ENCODE peak calls at places on chromosomes 11 and 22, in eight cellular contexts. J is NCI-H69; Y is H54; V is activated CD4-positive, alpha-beta T cell treated with anti-CD3 and anti-CD28 coated beads, Interleukin-2, amount 50 U/mL, for 48 hours; W is PC-3; L is ovary; Q is T-cell; K is neural progenitor cell. F is an unnamed sample.

GRCh38 chr11:65298655-65299179 is 15.9 kb upstream of the CDC42EP2 start:
- DNase-seq in Q (no peak), L (peak), V (no peak), K (no peak), W (no peak), J (no peak), Y (no peak), F (peak)

GRCh38 chr11:64876226-64876750 is 2.1 kb downstream of the EHD1 start:
- DNase-seq in K (no peak), L (no peak), J (no peak), Y (no peak), Q (no peak), V (peak), W (no peak), F (no peak)

GRCh38 chr11:45607995-45608394 is 57.4 kb downstream of the CHST1 start:
- DNase-seq in L (no peak), Y (no peak), K (no peak), V (no peak), Q (no peak), J (peak), W (no peak), F (peak)

GRCh38 chr22:28977050-28977449 is 84.6 kb downstream of the C22orf31 start:
- DNase-seq in K (peak), J (no peak), Q (no peak), Y (no peak), V (no peak), L (no peak), W (no peak), F (no peak)

GRCh38 chr11:76491644-76492043 is 46.8 kb downstream of the EMSY start:
- DNase-seq in Q (no peak), K (no peak), Y (no peak), V (no peak), W (peak), J (no peak), L (no peak), F (no peak)

GRCh38 chr11:4019891-4020290 is 74.7 kb upstream of the RRM1 start:
- DNase-seq in Y (no peak), J (no peak), Q (no peak), W (no peak), V (no peak), K (no peak), L (no peak), F (peak)

GRCh38 chr22:18067548-18068341 is 10.0 kb upstream of the PEX26 start:
- DNase-seq in K (no peak), L (peak), V (no peak), J (no peak), Y (no peak), W (no peak), Q (no peak), F (no peak)

GRCh38 chr22:18947905-18948304 is 11.8 kb upstream of the PRODH start:
- DNase-seq in Y (no peak), L (no peak), Q (no peak), K (no peak), J (no peak), W (no peak), V (no peak), F (no peak)

GRCh38 chr11:1672613-1673400 is 24.2 kb upstream of the KRTAP5-6 start:
- DNase-seq in W (no peak), J (no peak), L (no peak), V (no peak), K (no peak), Q (no peak), Y (no peak), F (no peak)

GRCh38 chr11:32527191-32527590 is 56.4 kb upstream of the EIF3M start:
- DNase-seq in Q (no peak), W (no peak), K (no peak), Y (no peak), J (no peak), V (no peak), L (no peak), F (no peak)

GRCh38 chr22:41256898-41257260 is 16.1 kb upstream of the CHADL start:
- DNase-seq in W (peak), J (peak), Q (no peak), L (no peak), K (peak), Y (no peak), V (no peak), F (no peak)

GRCh38 chr22:19959043-19959586 is 17.5 kb upstream of the TXNRD2 start:
- DNase-seq in Q (no peak), V (no peak), W (no peak), Y (no peak), J (peak), K (peak), L (peak), F (no peak)

GRCh38 chr22:36252754-36253522 is at the start of gene APOL1:
- DNase-seq in V (peak), Y (peak), L (peak), K (no peak), J (no peak), Q (peak), W (no peak), F (peak)

GRCh38 chr11:35166369-35167360 is 27.7 kb downstream of the CD44 start:
- DNase-seq in W (peak), L (no peak), Y (peak), Q (peak), V (peak), K (no peak), J (no peak), F (peak)

GRCh38 chr22:47628477-47629272 is 866.2 kb downstream of the TBC1D22A start:
- DNase-seq in J (no peak), Q (no peak), K (no peak), Y (no peak), L (peak), W (no peak), V (no peak), F (no peak)

GRCh38 chr11:131465746-131466145 is 95.3 kb downstream of the NTM start:
- DNase-seq in Y (no peak), L (no peak), W (no peak), J (no peak), Q (no peak), V (no peak), K (peak), F (peak)

GRCh38 chr11:18457435-18457834 is 1.8 kb downstream of the LDHAL6A start:
- DNase-seq in V (no peak), J (no peak), K (no peak), W (peak), L (no peak), Q (no peak), Y (peak), F (peak)

GRCh38 chr11:37532271-37532670 is 934.2 kb upstream of the RAG2 start:
- DNase-seq in K (peak), L (no peak), Y (no peak), W (no peak), V (no peak), Q (no peak), J (no peak), F (no peak)

GRCh38 chr11:46183819-46184218 is 62.6 kb upstream of the PHF21A start:
- DNase-seq in V (no peak), L (no peak), Q (no peak), J (no peak), Y (peak), K (no peak), W (peak), F (no peak)

GRCh38 chr11:110032257-110032656 is 60.9 kb upstream of the ZC3H12C start:
- DNase-seq in V (no peak), K (peak), Y (no peak), J (no peak), Q (no peak), W (no peak), L (no peak), F (no peak)

GRCh38 chr11:43573233-43573632 is 107.3 kb upstream of the HSD17B12 start:
- DNase-seq in W (peak), V (no peak), J (peak), K (peak), Q (no peak), L (no peak), Y (no peak), F (no peak)

GRCh38 chr11:2820976-2821375 is 64.6 kb downstream of the CDKN1C start:
- DNase-seq in V (no peak), J (no peak), Q (no peak), L (no peak), Y (no peak), K (no peak), W (no peak), F (no peak)

GRCh38 chr22:32801436-32802290 is at the start of gene TIMP3:
- DNase-seq in J (peak), L (peak), V (peak), W (no peak), Y (no peak), K (peak), Q (no peak), F (peak)

GRCh38 chr11:132064987-132065620 is 694.7 kb downstream of the NTM start:
- DNase-seq in V (no peak), W (peak), L (no peak), Q (no peak), Y (no peak), J (peak), K (no peak), F (peak)

GRCh38 chr11:3137486-3138177 is 27.5 kb downstream of the OSBPL5 start:
- DNase-seq in L (peak), Y (no peak), J (no peak), Q (no peak), W (no peak), V (no peak), K (no peak), F (no peak)

GRCh38 chr11:131683131-131683530 is 312.7 kb downstream of the NTM start:
- DNase-seq in V (no peak), L (no peak), K (no peak), Q (no peak), W (no peak), Y (no peak), J (no peak), F (no peak)

GRCh38 chr11:87265132-87265531 is 227.4 kb downstream of the TMEM135 start:
- DNase-seq in V (no peak), Q (no peak), Y (no peak), W (no peak), K (no peak), L (no peak), J (no peak), F (peak)

GRCh38 chr11:34600339-34601084 is 20.4 kb upstream of the EHF start:
- DNase-seq in Q (no peak), L (no peak), V (no peak), Y (no peak), K (no peak), W (no peak), J (no peak), F (peak)

GRCh38 chr11:68756171-68756766 is 4.9 kb upstream of the TESMIN start:
- DNase-seq in W (peak), J (no peak), V (no peak), Y (no peak), K (no peak), L (no peak), Q (no peak), F (peak)

GRCh38 chr11:16002942-16003341 is 353.4 kb downstream of the SOX6 start:
- DNase-seq in Y (no peak), Q (no peak), J (peak), K (no peak), V (no peak), W (no peak), L (no peak), F (no peak)

GRCh38 chr22:20312396-20313191 is 7.3 kb downstream of the DGCR6L start:
- DNase-seq in L (no peak), J (no peak), K (peak), W (no peak), V (no peak), Q (no peak), Y (no peak), F (no peak)

GRCh38 chr11:111370270-111370901 is 8.7 kb downstream of the POU2AF1 start:
- DNase-seq in W (no peak), Q (no peak), Y (no peak), J (no peak), K (no peak), V (no peak), L (no peak), F (no peak)

GRCh38 chr11:93784935-93785360 is 866 bp downstream of the MED17 start:
- DNase-seq in L (no peak), Q (no peak), W (no peak), Y (no peak), J (peak), K (peak), V (peak), F (peak)

GRCh38 chr22:45302047-45302446 is 7.7 kb upstream of the FAM118A start:
- DNase-seq in L (no peak), V (no peak), W (peak), Y (no peak), J (peak), Q (no peak), K (no peak), F (peak)

GRCh38 chr22:27195516-27195915 is 538.1 kb downstream of the MIAT start:
- DNase-seq in Y (no peak), L (no peak), Q (no peak), K (no peak), V (no peak), W (no peak), J (no peak), F (no peak)

GRCh38 chr11:33779849-33780528 is 5.7 kb upstream of the FBXO3 start:
- DNase-seq in L (no peak), Y (peak), Q (no peak), V (no peak), J (peak), K (no peak), W (no peak), F (peak)

GRCh38 chr11:33634291-33634834 is 66.3 kb downstream of the C11orf91 start:
- DNase-seq in Q (no peak), Y (peak), L (no peak), W (peak), J (no peak), V (no peak), K (no peak), F (peak)

GRCh38 chr11:110130642-110131238 is 37.5 kb downstream of the ZC3H12C start:
- DNase-seq in Y (no peak), Q (no peak), L (no peak), V (no peak), J (peak), W (no peak), K (peak), F (no peak)

GRCh38 chr22:23035557-23036277 is 34.6 kb upstream of the GNAZ start:
- DNase-seq in J (peak), W (no peak), L (no peak), K (no peak), Q (no peak), V (peak), Y (no peak), F (no peak)